ENCODE peak calls at places on chromosomes 11 and 22, in six cellular contexts. H is effector memory CD4-positive, alpha-beta T cell; A is heart left ventricle; Q is prostate gland; U is mucosa of descending colon; P is right cardiac atrium. X is an unnamed sample. For H3K9me3, the result is how much of the 10 kb centered on the place peaks cover.

GRCh38 chr22:31218565-31219262 is 6.6 kb downstream of the LIMK2 start:
- DNase-seq in H (no peak), A (no peak), Q (no peak), U (no peak), P (no peak), X (no peak)

GRCh38 chr22:38423512-38424503 is 31.2 kb downstream of the KCNJ4 start:
- DNase-seq in H (no peak), A (no peak), Q (no peak), U (peak), P (peak), X (no peak)

GRCh38 chr11:36108812-36109498 is 165.1 kb downstream of the LDLRAD3 start:
- DNase-seq in H (no peak), A (no peak), Q (no peak), U (no peak), P (no peak), X (no peak)

GRCh38 chr11:120694706-120695105 is 183.2 kb downstream of the GRIK4 start:
- DNase-seq in H (no peak), A (no peak), Q (no peak), U (no peak), P (no peak), X (no peak)

GRCh38 chr11:2295971-2296912 is 5.5 kb downstream of the C11orf21 start:
- DNase-seq in H (no peak), A (no peak), Q (no peak), U (peak), P (no peak), X (peak)

GRCh38 chr22:37818397-37819099 is 4.6 kb upstream of the GALR3 start:
- DNase-seq in H (peak), A (peak), Q (peak), U (peak), P (peak), X (peak)

GRCh38 chr11:66902486-66903177 is 45.8 kb downstream of the LRFN4 start:
- DNase-seq in H (no peak), A (no peak), Q (no peak), U (no peak), P (no peak), X (no peak)

GRCh38 chr22:45290410-45290936 is 5.7 kb downstream of the UPK3A start:
- DNase-seq in H (no peak), A (no peak), Q (peak), U (peak), P (peak), X (no peak)

GRCh38 chr11:61832758-61833157 is 4.7 kb downstream of the FADS2 start:
- DNase-seq in H (no peak), A (peak), Q (no peak), U (no peak), P (no peak), X (no peak)

GRCh38 chr11:124256076-124256475 is at the start of gene OR8G5:
- DNase-seq in H (no peak), A (no peak), Q (no peak), U (no peak), P (no peak), X (no peak)

GRCh38 chr11:9600651-9601040 is 27.2 kb downstream of the WEE1 start:
- DNase-seq in H (no peak), A (no peak), Q (no peak), U (no peak), P (no peak), X (no peak)

GRCh38 chr11:2934057-2934550 is 4.9 kb upstream of the PHLDA2 start:
- DNase-seq in H (no peak), A (no peak), Q (no peak), U (no peak), P (peak), X (no peak)

GRCh38 chr11:82732734-82733443 is 775 bp downstream of the FAM181B start:
- DNase-seq in H (no peak), A (no peak), Q (no peak), U (peak), P (peak), X (peak)

GRCh38 chr11:101707477-101707876 is 123.7 kb upstream of the TRPC6 start:
- DNase-seq in H (no peak), A (no peak), Q (no peak), U (no peak), P (no peak), X (no peak)

GRCh38 chr11:45133871-45134270 is 12.6 kb upstream of the PRDM11 start:
- DNase-seq in H (no peak), A (no peak), Q (no peak), U (no peak), P (no peak), X (no peak)

GRCh38 chr11:34149786-34150185 is 44.4 kb downstream of the NAT10 start:
- DNase-seq in H (no peak), A (no peak), Q (no peak), U (no peak), P (no peak), X (no peak)

GRCh38 chr11:11532574-11532973 is 89.2 kb downstream of the GALNT18 start:
- DNase-seq in H (no peak), A (peak), Q (no peak), U (no peak), P (no peak), X (no peak)

GRCh38 chr11:108561535-108561991 is 32.0 kb downstream of the EXPH5 start:
- DNase-seq in H (no peak), A (no peak), Q (no peak), U (no peak), P (no peak), X (no peak)

GRCh38 chr11:33410086-33410765 is 153.0 kb downstream of the HIPK3 start:
- DNase-seq in H (no peak), A (no peak), Q (no peak), U (no peak), P (no peak), X (no peak)

GRCh38 chr22:43100223-43100622 is 10.3 kb upstream of the BIK start:
- DNase-seq in H (no peak), A (no peak), Q (no peak), U (no peak), P (no peak), X (no peak)

GRCh38 chr22:28909375-28909774 is 26.0 kb downstream of the ZNRF3 start:
- DNase-seq in H (no peak), A (no peak), Q (no peak), U (no peak), P (no peak), X (no peak)

GRCh38 chr11:132311703-132312102 is 941.3 kb downstream of the NTM start:
- DNase-seq in H (no peak), A (no peak), Q (no peak), U (no peak), P (no peak), X (no peak)

GRCh38 chr22:47781024-47781423 is 1018.6 kb downstream of the TBC1D22A start:
- DNase-seq in H (no peak), A (no peak), Q (no peak), U (no peak), P (no peak), X (no peak)
- H3K9me3 ChIP-seq in H (under half), A (under half), Q (under half), U (under half), P (under half), X (under half)

DNA sequence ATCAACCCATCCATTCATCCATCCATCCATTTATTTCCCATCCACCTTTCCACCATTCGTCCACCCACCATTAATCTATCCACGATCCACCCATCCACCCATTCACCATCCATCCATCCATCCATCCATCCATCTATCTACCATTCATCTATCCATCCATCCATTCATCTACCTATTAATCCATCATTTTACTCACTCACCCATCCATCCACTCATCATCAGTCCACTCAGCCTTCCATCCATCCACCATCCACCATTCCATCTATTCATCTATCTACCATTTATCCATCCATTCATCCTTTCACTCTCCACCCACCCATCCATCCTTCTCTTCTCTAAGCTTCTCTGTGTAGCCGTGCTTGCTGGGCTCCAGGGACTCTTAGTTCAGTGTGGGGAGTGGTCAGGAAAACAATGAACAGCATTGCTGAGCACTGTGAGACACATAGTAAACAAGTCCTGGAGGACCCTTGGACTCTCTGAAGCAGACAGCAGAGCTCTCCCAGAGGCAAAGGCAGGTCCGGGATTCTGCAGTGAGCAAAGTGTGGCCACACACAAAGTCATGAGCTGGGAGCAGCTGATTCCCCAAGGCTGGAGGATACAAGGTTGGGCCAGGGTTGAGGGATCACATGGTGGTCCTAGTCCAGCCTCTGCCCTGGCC is 642.2 kb downstream of the BRD1 start:
- DNase-seq in H (no peak), A (no peak), Q (no peak), U (no peak), P (no peak), X (no peak)
- H3K9me3 ChIP-seq in H (under half), A (under half), Q (under half), U (under half), P (under half), X (under half)

DNA sequence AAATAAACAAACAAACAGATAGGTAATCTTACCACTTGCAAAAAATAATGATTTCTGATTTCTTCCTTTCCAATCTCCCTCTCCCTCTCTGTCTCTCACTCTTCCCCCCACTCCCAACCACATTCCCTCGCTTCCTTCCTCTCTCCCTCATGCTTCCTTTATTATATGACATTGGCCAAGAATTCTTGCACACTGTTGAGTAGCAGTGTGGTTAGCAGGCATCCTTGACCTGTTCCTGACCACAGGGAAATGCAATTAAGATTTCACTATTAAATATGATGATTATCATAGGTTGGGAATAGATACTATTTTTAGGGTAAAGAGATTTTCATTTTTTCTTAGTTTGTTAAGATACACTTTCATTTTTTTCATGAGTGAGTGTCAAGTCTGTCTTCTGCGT is 14.7 kb upstream of the PLAAT4 start:
- DNase-seq in H (no peak), A (no peak), Q (no peak), U (no peak), P (no peak), X (no peak)
- H3K9me3 ChIP-seq in H (under half), A (under half), Q (under half), U (under half), P (under half), X (under half)

GRCh38 chr22:47292546-47293320 is 530.3 kb downstream of the TBC1D22A start:
- DNase-seq in H (no peak), A (no peak), Q (peak), U (no peak), P (no peak), X (no peak)
- H3K9me3 ChIP-seq in H (under half), A (under half), Q (under half), U (under half), P (under half), X (under half)